ENCODE peak calls at places on chromosome 4, in eight cellular contexts. Y is HepG2, H is DMS153, A is T-helper 2 cell, K is stromal cell of bone marrow, T is NCI-H2171 treated with DMSO at 0.1 percent for 48 hours, C is HCEC 1CT, F is tibial artery. M is an unnamed sample.

GRCh38 chr4:156968479-156968984 is 3.1 kb downstream of the PDGFC start:
- DNase-seq in A (no peak), Y (peak; percentile 55), K (peak; percentile 65), T (peak; percentile 59), C (peak; percentile 71), F (peak; percentile 79), H (no peak), M (no peak)

GRCh38 chr4:74546020-74546419 is 101.1 kb downstream of the AREG start:
- DNase-seq in A (no peak), K (no peak), T (no peak), F (no peak), H (no peak), C (no peak), Y (no peak), M (no peak)

GRCh38 chr4:41319553-41319952 is 62.8 kb downstream of the UCHL1 start:
- DNase-seq in A (no peak), H (peak; percentile 57), T (no peak), Y (peak; percentile 10), K (no peak), C (peak; percentile 10), F (no peak), M (no peak)

GRCh38 chr4:27463816-27464215 is 603.2 kb downstream of the STIM2 start:
- DNase-seq in K (no peak), T (no peak), C (no peak), F (no peak), H (no peak), Y (no peak), A (no peak), M (no peak)

GRCh38 chr4:112521123-112522116 is 5.4 kb upstream of the NEUROG2 start:
- DNase-seq in A (no peak), K (no peak), C (no peak), H (no peak), T (no peak), Y (no peak), F (no peak), M (no peak)

GRCh38 chr4:75708218-75708691 is 16.1 kb upstream of the USO1 start:
- DNase-seq in T (no peak), C (no peak), F (no peak), H (no peak), K (no peak), A (no peak), Y (peak; percentile 43), M (no peak)

GRCh38 chr4:183987987-183988392 is 82.9 kb downstream of the STOX2 start:
- DNase-seq in Y (peak; percentile 7), F (peak; percentile 76), T (peak; percentile 51), C (peak; percentile 17), A (no peak), H (peak; percentile 50), K (peak; percentile 76), M (no peak)

GRCh38 chr4:97942137-97942536 is 201.1 kb downstream of the STPG2 start:
- DNase-seq in K (no peak), A (no peak), T (no peak), F (no peak), C (no peak), H (no peak), Y (no peak), M (no peak)

GRCh38 chr4:125765936-125766335 is 451.2 kb downstream of the FAT4 start:
- DNase-seq in T (no peak), F (no peak), C (no peak), H (no peak), Y (no peak), A (no peak), K (no peak), M (no peak)

GRCh38 chr4:67915400-67915966 is 31.7 kb upstream of the TMPRSS11D start:
- DNase-seq in Y (no peak), H (no peak), A (no peak), F (no peak), C (no peak), K (no peak), T (no peak), M (no peak)

GRCh38 chr4:176927664-176928063 is 134.9 kb upstream of the VEGFC start:
- DNase-seq in F (no peak), C (peak; percentile 87), T (no peak), K (peak; percentile 94), H (no peak), Y (no peak), A (no peak), M (no peak)

GRCh38 chr4:88003261-88003660 is 4.2 kb upstream of the PKD2 start:
- DNase-seq in C (no peak), Y (no peak), F (no peak), T (no peak), H (no peak), K (no peak), A (no peak), M (no peak)

GRCh38 chr4:94929696-94930095 is 171.9 kb downstream of the BMPR1B start:
- DNase-seq in F (no peak), C (no peak), A (no peak), K (no peak), T (no peak), Y (no peak), H (no peak), M (no peak)

GRCh38 chr4:83961575-83961974 is 425.7 kb downstream of the GPAT3 start:
- DNase-seq in A (no peak), Y (no peak), C (no peak), K (no peak), H (no peak), F (no peak), T (no peak), M (no peak)

GRCh38 chr4:9979101-9979815 is 42.0 kb downstream of the SLC2A9 start:
- DNase-seq in H (no peak), F (no peak), K (no peak), C (no peak), T (no peak), Y (no peak), A (no peak), M (no peak)

GRCh38 chr4:139416073-139416673 is 37.7 kb upstream of the RAB33B start:
- DNase-seq in F (no peak), T (peak; percentile 36), A (no peak), Y (peak; percentile 28), K (no peak), C (peak; percentile 15), H (no peak), M (no peak)

GRCh38 chr4:54228064-54228527 is 997 bp upstream of the PDGFRA start:
- DNase-seq in C (peak; percentile 71), T (no peak), F (peak; percentile 88), A (no peak), H (peak; percentile 29), Y (peak; percentile 5), K (peak; percentile 71), M (no peak)

GRCh38 chr4:152037435-152037834 is 276.6 kb upstream of the GATB start:
- DNase-seq in T (no peak), A (no peak), F (no peak), K (no peak), H (no peak), Y (no peak), C (no peak), M (no peak)

GRCh38 chr4:13705521-13706035 is 78.1 kb upstream of the BOD1L1 start:
- DNase-seq in A (no peak), Y (no peak), F (no peak), C (no peak), K (no peak), T (no peak), H (peak; percentile 85), M (no peak)

GRCh38 chr4:88419874-88420273 is 37.0 kb upstream of the HERC5 start:
- DNase-seq in K (no peak), C (no peak), T (no peak), F (no peak), H (no peak), A (no peak), Y (no peak), M (no peak)

GRCh38 chr4:101103381-101104142 is 243.8 kb downstream of the PPP3CA start:
- DNase-seq in H (no peak), T (no peak), F (no peak), A (no peak), C (no peak), K (no peak), Y (no peak), M (no peak)

GRCh38 chr4:181685911-181686310 is 557.3 kb upstream of the TENM3 start:
- DNase-seq in Y (no peak), F (no peak), C (peak; percentile 86), K (peak; percentile 51), H (no peak), A (no peak), T (no peak), M (no peak)

GRCh38 chr4:143186202-143186601 is 1.5 kb downstream of the USP38 start:
- DNase-seq in H (no peak), C (peak; percentile 16), F (no peak), T (no peak), A (no peak), K (no peak), Y (peak; percentile 37), M (no peak)

GRCh38 chr4:145179201-145179860 is 1.1 kb downstream of the OTUD4 start:
- DNase-seq in K (peak; percentile 27), F (peak; percentile 82), T (no peak), C (peak; percentile 41), Y (peak; percentile 21), H (no peak), A (peak; percentile 71), M (peak; percentile 62)

GRCh38 chr4:112593438-112594133 is 43.1 kb downstream of the ZGRF1 start:
- DNase-seq in T (no peak), A (no peak), H (no peak), C (no peak), F (no peak), K (no peak), Y (no peak), M (no peak)